ENCODE peak calls at places on chromosomes 12 and 14, in seven cellular contexts. One of them, this sample, is unnamed.

GRCh38 chr12:34354239-34355200 is 332.2 kb downstream of the ALG10 start:
- DNase-seq in uterus: no peak
- DNase-seq in ovary: no peak
- DNase-seq in right lobe of liver: no peak
- DNase-seq in A549: peak; percentile 69
- DNase-seq in suprapubic skin: no peak
- DNase-seq in thyroid gland: no peak
- DNase-seq in this sample: no peak

GRCh38 chr12:15526033-15526432 is 203.7 kb downstream of the PTPRO start:
- DNase-seq in uterus: no peak
- DNase-seq in ovary: no peak
- DNase-seq in right lobe of liver: no peak
- DNase-seq in A549: peak; percentile 31
- DNase-seq in suprapubic skin: no peak
- DNase-seq in thyroid gland: no peak
- DNase-seq in this sample: no peak

GRCh38 chr14:100076133-100076532 is 10.9 kb downstream of the EVL start:
- DNase-seq in uterus: no peak
- DNase-seq in ovary: no peak
- DNase-seq in right lobe of liver: no peak
- DNase-seq in A549: peak; percentile 45
- DNase-seq in suprapubic skin: no peak
- DNase-seq in thyroid gland: no peak
- DNase-seq in this sample: no peak

GRCh38 chr12:47881041-47881440 is 23.8 kb downstream of the VDR start:
- DNase-seq in uterus: no peak
- DNase-seq in ovary: no peak
- DNase-seq in right lobe of liver: no peak
- DNase-seq in A549: no peak
- DNase-seq in suprapubic skin: no peak
- DNase-seq in thyroid gland: no peak
- DNase-seq in this sample: no peak

GRCh38 chr14:45249847-45250575 is 3.0 kb downstream of the MIS18BP1 start:
- DNase-seq in uterus: peak; percentile 25
- DNase-seq in ovary: no peak
- DNase-seq in right lobe of liver: no peak
- DNase-seq in A549: no peak
- DNase-seq in suprapubic skin: no peak
- DNase-seq in thyroid gland: no peak
- DNase-seq in this sample: no peak

GRCh38 chr12:55681142-55682077 is 26.3 kb downstream of the ITGA7 start:
- DNase-seq in uterus: peak; percentile 45
- DNase-seq in ovary: no peak
- DNase-seq in right lobe of liver: peak; percentile 92
- DNase-seq in A549: peak; percentile 92
- DNase-seq in suprapubic skin: no peak
- DNase-seq in thyroid gland: peak; percentile 74
- DNase-seq in this sample: peak; percentile 76

GRCh38 chr14:74912801-74913200 is 10.3 kb downstream of the RPS6KL1 start:
- DNase-seq in uterus: no peak
- DNase-seq in ovary: no peak
- DNase-seq in right lobe of liver: no peak
- DNase-seq in A549: no peak
- DNase-seq in suprapubic skin: no peak
- DNase-seq in thyroid gland: no peak
- DNase-seq in this sample: no peak

GRCh38 chr14:24695265-24696241 is 61.6 kb upstream of the GZMB start:
- DNase-seq in uterus: no peak
- DNase-seq in ovary: no peak
- DNase-seq in right lobe of liver: no peak
- DNase-seq in A549: no peak
- DNase-seq in suprapubic skin: no peak
- DNase-seq in thyroid gland: no peak
- DNase-seq in this sample: no peak

GRCh38 chr14:97185186-97185585 is 388.0 kb downstream of the VRK1 start:
- DNase-seq in uterus: no peak
- DNase-seq in ovary: no peak
- DNase-seq in right lobe of liver: no peak
- DNase-seq in A549: peak; percentile 25
- DNase-seq in suprapubic skin: no peak
- DNase-seq in thyroid gland: no peak
- DNase-seq in this sample: no peak

GRCh38 chr12:49609875-49610154 is 4.4 kb upstream of the FAM186B start:
- DNase-seq in uterus: no peak
- DNase-seq in ovary: no peak
- DNase-seq in right lobe of liver: no peak
- DNase-seq in A549: peak; percentile 26
- DNase-seq in suprapubic skin: no peak
- DNase-seq in thyroid gland: no peak
- DNase-seq in this sample: no peak

GRCh38 chr12:114918535-114919233 is 234.7 kb upstream of the TBX3 start:
- DNase-seq in uterus: no peak
- DNase-seq in ovary: no peak
- DNase-seq in right lobe of liver: no peak
- DNase-seq in A549: peak; percentile 97
- DNase-seq in suprapubic skin: no peak
- DNase-seq in thyroid gland: no peak
- DNase-seq in this sample: peak; percentile 43

GRCh38 chr12:107131832-107132616 is 38.7 kb upstream of the CRY1 start:
- DNase-seq in uterus: no peak
- DNase-seq in ovary: no peak
- DNase-seq in right lobe of liver: no peak
- DNase-seq in A549: peak; percentile 72
- DNase-seq in suprapubic skin: no peak
- DNase-seq in thyroid gland: peak; percentile 10
- DNase-seq in this sample: peak; percentile 47

GRCh38 chr12:132284618-132285310 is 44.6 kb downstream of the GALNT9 start:
- DNase-seq in uterus: no peak
- DNase-seq in ovary: no peak
- DNase-seq in right lobe of liver: no peak
- DNase-seq in A549: peak; percentile 62
- DNase-seq in suprapubic skin: no peak
- DNase-seq in thyroid gland: no peak
- DNase-seq in this sample: peak; percentile 82

GRCh38 chr14:68470361-68470760 is 322.5 kb downstream of the ZFP36L1 start:
- DNase-seq in uterus: no peak
- DNase-seq in ovary: no peak
- DNase-seq in right lobe of liver: no peak
- DNase-seq in A549: no peak
- DNase-seq in suprapubic skin: no peak
- DNase-seq in thyroid gland: no peak
- DNase-seq in this sample: no peak

GRCh38 chr12:12505544-12506501 is 56.8 kb downstream of the DUSP16 start:
- DNase-seq in uterus: no peak
- DNase-seq in ovary: no peak
- DNase-seq in right lobe of liver: no peak
- DNase-seq in A549: no peak
- DNase-seq in suprapubic skin: no peak
- DNase-seq in thyroid gland: no peak
- DNase-seq in this sample: no peak

GRCh38 chr14:105193916-105194782 is 13.0 kb upstream of the NUDT14 start:
- DNase-seq in uterus: no peak
- DNase-seq in ovary: no peak
- DNase-seq in right lobe of liver: no peak
- DNase-seq in A549: no peak
- DNase-seq in suprapubic skin: no peak
- DNase-seq in thyroid gland: peak; percentile 41
- DNase-seq in this sample: no peak

GRCh38 chr14:58882577-58883018 is 244.8 kb downstream of the DACT1 start:
- DNase-seq in uterus: no peak
- DNase-seq in ovary: no peak
- DNase-seq in right lobe of liver: no peak
- DNase-seq in A549: no peak
- DNase-seq in suprapubic skin: no peak
- DNase-seq in thyroid gland: no peak
- DNase-seq in this sample: no peak

GRCh38 chr12:62627181-62627580 is 160.6 kb downstream of the MON2 start:
- DNase-seq in uterus: no peak
- DNase-seq in ovary: no peak
- DNase-seq in right lobe of liver: no peak
- DNase-seq in A549: no peak
- DNase-seq in suprapubic skin: no peak
- DNase-seq in thyroid gland: no peak
- DNase-seq in this sample: no peak

GRCh38 chr14:77682158-77682553 is 25.7 kb downstream of the ALKBH1 start:
- DNase-seq in uterus: no peak
- DNase-seq in ovary: no peak
- DNase-seq in right lobe of liver: no peak
- DNase-seq in A549: no peak
- DNase-seq in suprapubic skin: no peak
- DNase-seq in thyroid gland: no peak
- DNase-seq in this sample: no peak

DNA sequence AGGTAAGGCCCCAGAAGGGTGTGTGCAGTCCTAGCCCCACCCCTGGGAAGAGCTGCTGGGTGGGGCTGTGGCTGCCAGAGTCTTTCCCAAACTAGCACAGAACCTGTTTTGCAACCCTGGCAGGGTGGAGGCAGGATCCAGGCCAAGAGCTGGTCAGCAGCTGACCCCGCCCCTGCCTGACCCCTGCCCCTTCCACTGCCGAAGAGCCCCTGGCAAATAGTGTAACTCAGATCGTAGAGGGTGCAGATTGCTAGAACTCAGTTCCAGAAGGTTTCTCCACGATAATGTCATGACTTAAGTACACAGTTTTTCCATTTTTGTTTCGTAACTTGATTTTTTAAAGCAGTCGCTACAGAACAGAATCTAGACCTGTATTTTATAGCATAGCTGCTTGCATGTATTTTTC is 26.7 kb upstream of the PNMA1 start:
- DNase-seq in uterus: peak; percentile 87
- DNase-seq in ovary: peak; percentile 86
- DNase-seq in right lobe of liver: peak; percentile 95
- DNase-seq in A549: peak; percentile 38
- DNase-seq in suprapubic skin: no peak
- DNase-seq in thyroid gland: peak; percentile 91
- DNase-seq in this sample: no peak
- TF ChIP-seq POLR2A in uterus: no peak
- TF ChIP-seq POLR2A in ovary: no peak
- TF ChIP-seq POLR2A in right lobe of liver: peak; percentile 35
- TF ChIP-seq POLR2A in A549: no peak
- TF ChIP-seq POLR2A in suprapubic skin: no peak
- TF ChIP-seq POLR2A in thyroid gland: no peak
- TF ChIP-seq POLR2A in this sample: no peak

GRCh38 chr12:75511116-75512048 is at the start of gene KRR1:
- DNase-seq in uterus: peak; percentile 91
- DNase-seq in ovary: peak; percentile 92
- DNase-seq in right lobe of liver: peak; percentile 95
- DNase-seq in A549: peak; percentile 100
- DNase-seq in suprapubic skin: peak; percentile 93
- DNase-seq in thyroid gland: peak; percentile 94
- DNase-seq in this sample: peak; percentile 51
- TF ChIP-seq POLR2A in uterus: peak; percentile 23
- TF ChIP-seq POLR2A in ovary: no peak
- TF ChIP-seq POLR2A in right lobe of liver: peak; percentile 74
- TF ChIP-seq POLR2A in A549: peak; percentile 41
- TF ChIP-seq POLR2A in suprapubic skin: peak; percentile 42
- TF ChIP-seq POLR2A in thyroid gland: peak; percentile 47
- TF ChIP-seq POLR2A in this sample: peak; percentile 46

DNA sequence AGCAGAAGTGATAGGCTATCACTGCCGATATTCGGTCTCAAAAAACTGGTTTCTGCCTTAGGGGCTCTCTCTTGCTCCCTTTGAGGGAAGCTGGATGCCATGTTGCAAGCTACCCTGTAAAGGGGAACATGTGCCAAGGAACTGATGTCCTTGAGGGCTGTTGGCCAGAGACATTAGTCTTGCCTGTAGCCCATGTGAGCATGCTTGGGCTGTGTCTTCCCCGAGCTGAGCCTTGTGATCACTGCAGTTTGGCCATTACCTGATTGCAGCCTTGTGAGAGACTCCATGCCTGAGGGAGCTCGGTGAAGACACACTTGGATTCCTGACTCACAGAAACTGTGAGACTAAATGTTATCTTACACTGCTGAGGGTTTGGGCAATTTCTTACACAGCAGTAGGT is 18.8 kb downstream of the RTRAF start:
- DNase-seq in uterus: no peak
- DNase-seq in ovary: no peak
- DNase-seq in right lobe of liver: no peak
- DNase-seq in A549: no peak
- DNase-seq in suprapubic skin: no peak
- DNase-seq in thyroid gland: no peak
- DNase-seq in this sample: no peak
- TF ChIP-seq POLR2A in uterus: no peak
- TF ChIP-seq POLR2A in ovary: no peak
- TF ChIP-seq POLR2A in right lobe of liver: no peak
- TF ChIP-seq POLR2A in A549: no peak
- TF ChIP-seq POLR2A in suprapubic skin: no peak
- TF ChIP-seq POLR2A in thyroid gland: no peak
- TF ChIP-seq POLR2A in this sample: no peak

DNA sequence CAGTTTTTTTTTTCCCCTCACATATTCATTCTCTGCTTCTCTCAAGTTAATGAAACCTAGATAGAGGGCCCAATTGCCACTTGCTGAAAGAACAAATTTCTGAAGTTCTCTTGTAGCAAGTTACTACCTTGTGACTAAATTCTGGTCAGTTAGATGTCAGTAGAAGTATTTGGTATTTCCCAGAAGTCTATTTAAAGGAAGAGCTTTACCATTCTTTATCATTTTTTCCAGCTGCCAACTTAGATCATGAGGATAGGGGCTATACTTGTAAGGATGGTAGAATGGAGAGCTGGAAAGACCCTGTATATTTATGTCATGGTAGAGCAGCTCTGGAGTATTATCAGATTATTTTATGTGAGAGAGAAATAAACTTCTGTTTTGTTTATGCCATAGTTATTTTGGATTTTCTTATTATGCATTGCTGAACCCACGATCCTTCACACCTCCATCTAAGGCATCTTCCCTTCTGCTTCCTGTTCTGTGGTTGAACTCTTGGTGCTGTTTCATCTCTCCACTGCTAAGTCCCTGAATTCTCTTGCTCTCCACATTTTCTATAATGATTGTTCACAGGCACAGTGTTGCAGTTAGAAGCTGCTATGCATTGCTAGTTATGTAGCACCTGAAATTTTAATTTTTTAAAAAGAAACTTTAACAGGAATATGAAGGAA is 25.9 kb downstream of the FUT8 start:
- DNase-seq in uterus: no peak
- DNase-seq in ovary: no peak
- DNase-seq in right lobe of liver: no peak
- DNase-seq in A549: no peak
- DNase-seq in suprapubic skin: no peak
- DNase-seq in thyroid gland: no peak
- DNase-seq in this sample: no peak
- TF ChIP-seq POLR2A in uterus: no peak
- TF ChIP-seq POLR2A in ovary: no peak
- TF ChIP-seq POLR2A in right lobe of liver: no peak
- TF ChIP-seq POLR2A in A549: no peak
- TF ChIP-seq POLR2A in suprapubic skin: no peak
- TF ChIP-seq POLR2A in thyroid gland: no peak
- TF ChIP-seq POLR2A in this sample: no peak

GRCh38 chr14:92657457-92658142 is 90.8 kb downstream of the LGMN start:
- DNase-seq in uterus: no peak
- DNase-seq in ovary: no peak
- DNase-seq in right lobe of liver: peak; percentile 67
- DNase-seq in A549: no peak
- DNase-seq in suprapubic skin: no peak
- DNase-seq in thyroid gland: peak; percentile 10
- DNase-seq in this sample: no peak
- TF ChIP-seq POLR2A in uterus: no peak
- TF ChIP-seq POLR2A in ovary: no peak
- TF ChIP-seq POLR2A in right lobe of liver: peak; percentile 38
- TF ChIP-seq POLR2A in A549: no peak
- TF ChIP-seq POLR2A in suprapubic skin: no peak
- TF ChIP-seq POLR2A in thyroid gland: no peak
- TF ChIP-seq POLR2A in this sample: no peak

This sample was measured in H54.